ENCODE peak calls at places on chromosomes 7 and 10, in four cellular contexts. One of them, this sample, is unnamed.

GRCh38 chr10:74718208-74718607 is 108.2 kb upstream of the KAT6B start:
- DNase-seq in heart left ventricle: no peak
- DNase-seq in PC-3: no peak
- DNase-seq in pancreas: no peak
- DNase-seq in this sample: no peak

GRCh38 chr10:10684972-10685371 is 332.7 kb upstream of the CELF2 start:
- DNase-seq in heart left ventricle: no peak
- DNase-seq in PC-3: no peak
- DNase-seq in pancreas: no peak
- DNase-seq in this sample: no peak

GRCh38 chr10:116720241-116721047 is 21.9 kb downstream of the HSPA12A start:
- DNase-seq in heart left ventricle: no peak
- DNase-seq in PC-3: no peak
- DNase-seq in pancreas: no peak
- DNase-seq in this sample: no peak

GRCh38 chr7:154906736-154907355 is 96.1 kb downstream of the PAXIP1 start:
- DNase-seq in PC-3: no peak
- DNase-seq in heart left ventricle: no peak
- DNase-seq in pancreas: no peak
- DNase-seq in this sample: no peak

GRCh38 chr7:115008465-115009114 is 86.7 kb downstream of the MDFIC start:
- DNase-seq in heart left ventricle: peak
- DNase-seq in pancreas: peak
- DNase-seq in PC-3: no peak
- DNase-seq in this sample: no peak

GRCh38 chr10:132836832-132837540 is 51.0 kb upstream of the NKX6-2 start:
- DNase-seq in pancreas: no peak
- DNase-seq in PC-3: peak
- DNase-seq in heart left ventricle: peak
- DNase-seq in this sample: no peak

GRCh38 chr10:28118985-28119628 is 120.2 kb upstream of the ODAD2 start:
- DNase-seq in pancreas: no peak
- DNase-seq in heart left ventricle: no peak
- DNase-seq in PC-3: peak
- DNase-seq in this sample: no peak

GRCh38 chr10:7260412-7260900 is 150.4 kb downstream of the SFMBT2 start:
- DNase-seq in pancreas: no peak
- DNase-seq in heart left ventricle: peak
- DNase-seq in PC-3: peak
- DNase-seq in this sample: peak

GRCh38 chr7:124765401-124766352 is at the start of gene GPR37:
- DNase-seq in pancreas: peak
- DNase-seq in heart left ventricle: peak
- DNase-seq in PC-3: peak
- DNase-seq in this sample: no peak

GRCh38 chr10:114956466-114956865 is 18.5 kb downstream of the TRUB1 start:
- DNase-seq in pancreas: no peak
- DNase-seq in PC-3: no peak
- DNase-seq in heart left ventricle: no peak
- DNase-seq in this sample: no peak

GRCh38 chr7:117338020-117338419 is 15.2 kb upstream of the WNT2 start:
- DNase-seq in heart left ventricle: no peak
- DNase-seq in pancreas: no peak
- DNase-seq in PC-3: peak
- DNase-seq in this sample: no peak

GRCh38 chr10:26024303-26024702 is 90.3 kb downstream of the MYO3A start:
- DNase-seq in PC-3: no peak
- DNase-seq in pancreas: no peak
- DNase-seq in heart left ventricle: no peak
- DNase-seq in this sample: no peak

This sample was measured in RKO.